ENCODE peak calls at places on chromosomes 12 and 14, in ten cellular contexts. B is right atrium auricular region; G is CD4-positive, alpha-beta memory T cell; X is astrocyte of the spinal cord; T is NCI-H524; Q is stimulated activated CD4-positive, alpha-beta T cell treated with anti-CD3 and anti-CD28 coated beads, Interleukin-15, amount 100 ng/mL, for 1 hour; N is psoas muscle; Y is lung microvascular endothelial cell; U is globus pallidus; I is GM23338. K is an unnamed sample.

GRCh38 chr14:75303415-75303814 is 24.8 kb downstream of the FOS start:
- DNase-seq in B (peak), G (peak), X (peak), T (peak), Q (no peak), N (peak), Y (peak), U (peak), I (peak), K (peak)

GRCh38 chr12:60263146-60263545 is 667.3 kb downstream of the SLC16A7 start:
- DNase-seq in B (no peak), G (no peak), X (no peak), T (no peak), Q (no peak), N (no peak), Y (no peak), U (no peak), I (no peak), K (no peak)

GRCh38 chr12:120687570-120688289 is 781 bp downstream of the MLEC start:
- DNase-seq in B (no peak), G (no peak), X (no peak), T (no peak), Q (no peak), N (no peak), Y (peak), U (no peak), I (peak), K (peak)

GRCh38 chr14:29810064-29810463 is 117.6 kb downstream of the PRKD1 start:
- DNase-seq in B (no peak), G (no peak), X (no peak), T (no peak), Q (no peak), N (no peak), Y (no peak), U (no peak), I (no peak), K (no peak)

GRCh38 chr14:30991408-30991807 is 34.0 kb upstream of the AP4S1 start:
- DNase-seq in B (no peak), G (no peak), X (no peak), T (no peak), Q (no peak), N (no peak), Y (peak), U (no peak), I (no peak), K (no peak)

GRCh38 chr14:106039400-106039799 is 513.0 kb downstream of the TMEM121 start:
- DNase-seq in B (no peak), G (peak), X (no peak), T (no peak), Q (peak), N (no peak), Y (no peak), U (no peak), I (peak), K (no peak)

GRCh38 chr14:55749201-55749812 is 169.3 kb downstream of the KTN1 start:
- DNase-seq in B (no peak), G (no peak), X (no peak), T (no peak), Q (no peak), N (no peak), Y (no peak), U (no peak), I (no peak), K (no peak)

GRCh38 chr12:111441107-111441928 is 35.6 kb downstream of the SH2B3 start:
- DNase-seq in B (no peak), G (no peak), X (no peak), T (no peak), Q (no peak), N (no peak), Y (no peak), U (no peak), I (no peak), K (no peak)

GRCh38 chr14:53542692-53543091 is 389.6 kb upstream of the DDHD1 start:
- DNase-seq in B (no peak), G (no peak), X (peak), T (peak), Q (no peak), N (no peak), Y (peak), U (no peak), I (no peak), K (peak)

GRCh38 chr14:101123639-101124525 is 220.4 kb upstream of the RTL1 start:
- DNase-seq in B (peak), G (no peak), X (no peak), T (no peak), Q (no peak), N (no peak), Y (no peak), U (no peak), I (no peak), K (no peak)

GRCh38 chr14:55237999-55238680 is 33.1 kb upstream of the FBXO34 start:
- DNase-seq in B (no peak), G (no peak), X (no peak), T (no peak), Q (no peak), N (no peak), Y (no peak), U (no peak), I (no peak), K (no peak)

GRCh38 chr14:22908601-22909000 is 10.3 kb downstream of the RBM23 start:
- DNase-seq in B (no peak), G (no peak), X (no peak), T (no peak), Q (no peak), N (no peak), Y (no peak), U (no peak), I (no peak), K (peak)

GRCh38 chr14:35051796-35052195 is 5.7 kb downstream of the FAM177A1 start:
- DNase-seq in B (no peak), G (no peak), X (peak), T (no peak), Q (no peak), N (no peak), Y (no peak), U (no peak), I (no peak), K (no peak)

GRCh38 chr12:117707861-117708260 is 260.9 kb downstream of the KSR2 start:
- DNase-seq in B (no peak), G (no peak), X (no peak), T (no peak), Q (no peak), N (no peak), Y (no peak), U (no peak), I (no peak), K (no peak)

GRCh38 chr12:66688836-66689439 is 10.1 kb upstream of the GRIP1 start:
- DNase-seq in B (no peak), G (no peak), X (peak), T (peak), Q (no peak), N (no peak), Y (peak), U (peak), I (peak), K (peak)

GRCh38 chr12:93706824-93707223 is 29.6 kb downstream of the CRADD start:
- DNase-seq in B (no peak), G (no peak), X (no peak), T (no peak), Q (no peak), N (no peak), Y (no peak), U (no peak), I (no peak), K (no peak)

K was measured in cardiac muscle cell.